ENCODE peak calls at places on chromosomes 1 and 21, in nine cellular contexts. X, K, E, B, D, P, J, U and M are unnamed samples.
A peak's percentile ranks its signal among the peaks of the same experiment; 100 is the strongest.

GRCh38 chr1:205287076-205287475 is 34.5 kb downstream of the NUAK2 start:
- DNase-seq in X (no peak), K (no peak), E (no peak), B (no peak), D (no peak), P (no peak), J (no peak), U (no peak), M (no peak)

GRCh38 chr1:152061952-152062351 is 25.1 kb upstream of the S100A11 start:
- DNase-seq in X (no peak), K (no peak), E (no peak), B (no peak), D (no peak), P (no peak), J (no peak), U (no peak), M (no peak)

GRCh38 chr1:79197421-79197820 is 190.9 kb upstream of the ADGRL4 start:
- DNase-seq in X (no peak), K (no peak), E (peak; percentile 16), B (no peak), D (no peak), P (no peak), J (no peak), U (peak; percentile 23), M (peak; percentile 1)

GRCh38 chr21:15841856-15842564 is 112.2 kb downstream of the USP25 start:
- DNase-seq in X (no peak), K (no peak), E (no peak), B (no peak), D (no peak), P (no peak), J (no peak), U (no peak), M (no peak)

GRCh38 chr1:31441073-31441472 is 28.1 kb downstream of the SERINC2 start:
- DNase-seq in X (no peak), K (no peak), E (no peak), B (no peak), D (no peak), P (no peak), J (peak; percentile 2), U (no peak), M (no peak)

GRCh38 chr1:23403038-23403336 is 21.6 kb downstream of the TCEA3 start:
- DNase-seq in X (no peak), K (no peak), E (no peak), B (no peak), D (peak; percentile 70), P (peak; percentile 47), J (no peak), U (no peak), M (no peak)

GRCh38 chr1:220825819-220826551 is 39.3 kb downstream of the MTARC1 start:
- DNase-seq in X (no peak), K (no peak), E (no peak), B (no peak), D (no peak), P (no peak), J (peak; percentile 47), U (no peak), M (no peak)

GRCh38 chr1:7453038-7453437 is 318.1 kb upstream of the VAMP3 start:
- DNase-seq in X (no peak), K (no peak), E (no peak), B (no peak), D (no peak), P (no peak), J (no peak), U (no peak), M (no peak)

GRCh38 chr1:29237906-29238600 is 1.7 kb downstream of the PTPRU start:
- DNase-seq in X (no peak), K (peak; percentile 55), E (no peak), B (no peak), D (peak; percentile 73), P (peak; percentile 46), J (peak; percentile 82), U (no peak), M (no peak)

GRCh38 chr1:22763479-22764200 is 53.0 kb downstream of the EPHB2 start:
- DNase-seq in X (no peak), K (no peak), E (no peak), B (no peak), D (peak; percentile 32), P (no peak), J (no peak), U (no peak), M (no peak)

GRCh38 chr1:222813866-222814535 is 838 bp upstream of the DISP1 start:
- DNase-seq in X (no peak), K (no peak), E (no peak), B (no peak), D (no peak), P (no peak), J (no peak), U (no peak), M (no peak)

GRCh38 chr1:199041173-199041914 is 402.5 kb downstream of the PTPRC start:
- DNase-seq in X (peak; percentile 91), K (no peak), E (no peak), B (no peak), D (no peak), P (no peak), J (no peak), U (no peak), M (no peak)

GRCh38 chr1:6273380-6273891 is 12.5 kb upstream of the GPR153 start:
- DNase-seq in X (no peak), K (no peak), E (no peak), B (no peak), D (peak; percentile 61), P (peak; percentile 42), J (no peak), U (peak; percentile 38), M (no peak)

GRCh38 chr1:184419734-184420161 is 32.9 kb downstream of the C1orf21 start:
- DNase-seq in X (no peak), K (no peak), E (no peak), B (no peak), D (peak; percentile 13), P (no peak), J (no peak), U (no peak), M (no peak)

GRCh38 chr1:115158181-115158580 is 68.9 kb upstream of the TSPAN2 start:
- DNase-seq in X (no peak), K (peak; percentile 63), E (no peak), B (no peak), D (no peak), P (no peak), J (no peak), U (no peak), M (no peak)

GRCh38 chr1:205263580-205264190 is 35.9 kb downstream of the TMCC2 start:
- DNase-seq in X (no peak), K (no peak), E (no peak), B (no peak), D (no peak), P (no peak), J (no peak), U (no peak), M (no peak)

GRCh38 chr1:208942394-208942793 is 641.1 kb upstream of the CAMK1G start:
- DNase-seq in X (no peak), K (no peak), E (no peak), B (no peak), D (no peak), P (no peak), J (no peak), U (no peak), M (no peak)
- H3K4me1 ChIP-seq in X (no peaks in the 10 kb centered on the region), K (no peaks in the 10 kb centered on the region), E (no peaks in the 10 kb centered on the region), B (no peaks in the 10 kb centered on the region), D (peaks cover 10% of the 10 kb centered on the region), P (no peaks in the 10 kb centered on the region), J (no peaks in the 10 kb centered on the region), U (no peaks in the 10 kb centered on the region), M (no peaks in the 10 kb centered on the region)

GRCh38 chr21:43768868-43769167 is 7.3 kb downstream of the CSTB start:
- DNase-seq in X (no peak), K (no peak), E (no peak), B (no peak), D (no peak), P (no peak), J (no peak), U (no peak), M (no peak)

GRCh38 chr21:43769325-43769958 is 6.7 kb downstream of the CSTB start:
- DNase-seq in X (no peak), K (no peak), E (no peak), B (no peak), D (no peak), P (no peak), J (no peak), U (no peak), M (no peak)

GRCh38 chr21:43766734-43767497 is 9.2 kb downstream of the CSTB start:
- DNase-seq in X (no peak), K (no peak), E (no peak), B (no peak), D (peak; percentile 67), P (no peak), J (no peak), U (no peak), M (no peak)

GRCh38 chr21:43767980-43768867 is 7.9 kb downstream of the CSTB start:
- DNase-seq in X (no peak), K (peak; percentile 49), E (no peak), B (no peak), D (peak; percentile 88), P (peak; percentile 85), J (peak; percentile 91), U (no peak), M (peak; percentile 77)

GRCh38 chr21:43767498-43767979 is 8.6 kb downstream of the CSTB start:
- DNase-seq in X (no peak), K (no peak), E (no peak), B (no peak), D (no peak), P (no peak), J (no peak), U (no peak), M (no peak)
- H3K4me1 ChIP-seq in X (no peaks in the 10 kb centered on the region), K (peaks cover 8% of the 10 kb centered on the region), E (no peaks in the 10 kb centered on the region), B (peaks cover 7% of the 10 kb centered on the region), D (peaks cover 20% of the 10 kb centered on the region), P (peaks cover 57% of the 10 kb centered on the region), J (peaks cover 11% of the 10 kb centered on the region), U (peaks cover 39% of the 10 kb centered on the region), M (peaks cover 25% of the 10 kb centered on the region)

DNA sequence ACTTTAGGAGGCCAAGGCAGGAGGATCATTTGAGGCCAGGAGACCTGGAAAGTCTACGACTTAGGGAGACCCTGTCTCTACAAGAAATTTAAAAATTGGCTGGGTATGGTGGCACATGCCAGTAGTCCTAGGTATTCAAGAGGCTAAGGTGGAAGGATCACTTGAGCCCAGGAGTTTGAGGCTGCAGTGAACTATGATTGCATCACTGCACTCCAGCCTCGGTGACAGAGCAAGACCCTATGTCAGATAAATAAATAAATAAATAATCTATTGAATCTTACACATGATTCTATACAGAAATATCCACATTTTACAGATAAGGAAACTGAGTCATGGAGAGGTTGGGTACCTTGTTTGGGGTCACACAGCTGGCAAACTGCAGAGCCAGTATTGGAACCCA is 89.1 kb downstream of the MAN1C1 start:
- DNase-seq in X (no peak), K (no peak), E (no peak), B (no peak), D (no peak), P (no peak), J (no peak), U (no peak), M (no peak)
- H3K4me1 ChIP-seq in X (peaks cover 8% of the 10 kb centered on the region), K (peaks cover 57% of the 10 kb centered on the region), E (peaks cover 23% of the 10 kb centered on the region), B (peaks cover 7% of the 10 kb centered on the region), D (peaks cover 17% of the 10 kb centered on the region), P (peaks cover 2% of the 10 kb centered on the region), J (peaks cover 33% of the 10 kb centered on the region), U (peaks cover 37% of the 10 kb centered on the region), M (peaks cover 17% of the 10 kb centered on the region)

DNA sequence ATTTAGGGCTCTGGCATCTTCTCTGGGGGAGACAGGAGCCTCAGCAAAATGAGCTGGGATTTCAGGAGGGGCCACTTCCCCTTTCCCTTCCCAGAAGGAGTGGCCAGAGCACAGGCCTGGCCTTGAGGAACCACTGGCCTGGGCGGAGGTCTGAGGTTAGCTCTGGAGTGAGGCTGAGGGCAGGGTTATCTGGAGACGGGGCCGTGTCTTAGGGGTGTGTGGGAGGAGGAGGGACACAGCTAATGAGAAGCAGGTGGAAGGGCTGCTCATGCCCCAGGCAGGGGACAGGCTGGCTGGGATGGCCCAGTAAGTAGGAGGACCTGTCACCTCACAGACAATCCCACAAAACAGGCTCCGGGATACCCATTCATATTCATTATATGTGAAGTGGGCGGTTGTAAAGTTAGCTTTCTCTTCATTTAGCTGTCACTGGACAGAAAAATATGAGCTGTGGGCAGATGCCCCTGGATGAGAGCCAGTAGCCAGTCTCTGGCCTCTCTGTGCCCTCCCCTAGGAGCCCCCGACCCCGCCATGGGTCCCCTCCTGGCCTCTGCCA is 12.4 kb downstream of the ALX3 start:
- DNase-seq in X (no peak), K (no peak), E (no peak), B (no peak), D (no peak), P (peak; percentile 65), J (no peak), U (no peak), M (no peak)
- H3K4me1 ChIP-seq in X (no peaks in the 10 kb centered on the region), K (no peaks in the 10 kb centered on the region), E (no peaks in the 10 kb centered on the region), B (no peaks in the 10 kb centered on the region), D (peaks cover 7% of the 10 kb centered on the region), P (peaks cover 24% of the 10 kb centered on the region), J (no peaks in the 10 kb centered on the region), U (peaks cover 15% of the 10 kb centered on the region), M (no peaks in the 10 kb centered on the region)